ENCODE peak calls at places on chromosomes 3 and 15, in five cellular contexts. A is right lobe of liver, R is RWPE1, T is mammary epithelial cell, B is pancreas. G is an unnamed sample.

GRCh38 chr3:101249512-101249911 is 70.9 kb downstream of the IMPG2 start:
- DNase-seq in R (no peak), A (no peak), B (no peak), T (no peak), G (no peak)

GRCh38 chr3:128493221-128494151 is 485 bp upstream of the GATA2 start:
- DNase-seq in B (peak), T (no peak), R (no peak), A (no peak), G (no peak)

GRCh38 chr3:11717301-11717700 is 73.6 kb upstream of the VGLL4 start:
- DNase-seq in B (no peak), R (peak), T (peak), A (no peak), G (no peak)

GRCh38 chr3:133742351-133743091 is 3.7 kb upstream of the TF start:
- DNase-seq in B (no peak), T (peak), A (peak), R (no peak), G (peak)

GRCh38 chr3:27613846-27614500 is 108.2 kb downstream of the EOMES start:
- DNase-seq in T (no peak), R (no peak), A (no peak), B (no peak), G (no peak)

GRCh38 chr3:134367869-134368750 is 6.1 kb downstream of the AMOTL2 start:
- DNase-seq in R (no peak), B (no peak), A (no peak), T (no peak), G (no peak)

GRCh38 chr3:112394008-112394616 is 61.2 kb downstream of the CD200 start:
- DNase-seq in A (no peak), R (no peak), B (no peak), T (no peak), G (no peak)

GRCh38 chr15:53978248-53978906 is at the start of gene UNC13C:
- DNase-seq in R (no peak), T (peak), A (peak), B (peak), G (no peak)

GRCh38 chr3:149142647-149143046 is 13.2 kb downstream of the HPS3 start:
- DNase-seq in B (no peak), R (no peak), T (no peak), A (no peak), G (no peak)

GRCh38 chr15:101258238-101259144 is 6.6 kb upstream of the CHSY1 start:
- DNase-seq in R (peak), B (no peak), T (no peak), A (no peak), G (peak)

GRCh38 chr3:32791833-32792232 is 26.0 kb upstream of the TRIM71 start:
- DNase-seq in B (no peak), R (no peak), A (no peak), T (no peak), G (no peak)

GRCh38 chr3:74614133-74614967 is at the start of gene CNTN3:
- DNase-seq in B (peak), A (peak), R (no peak), T (peak), G (no peak)

GRCh38 chr15:69988541-69989225 is 109.0 kb downstream of the TLE3 start:
- DNase-seq in A (no peak), T (no peak), R (no peak), B (no peak), G (no peak)

GRCh38 chr15:95300958-95301357 is 1029.5 kb upstream of the NR2F2 start:
- DNase-seq in R (no peak), A (no peak), T (no peak), B (no peak), G (no peak)

GRCh38 chr3:69558912-69559311 is 173.0 kb upstream of the FRMD4B start:
- DNase-seq in A (no peak), T (peak), B (no peak), R (peak), G (peak)

GRCh38 chr3:161405836-161406235 is 34.5 kb upstream of the SPTSSB start:
- DNase-seq in R (no peak), B (no peak), T (no peak), A (no peak), G (no peak)

GRCh38 chr15:51806123-51806522 is 23.3 kb upstream of the TMOD3 start:
- DNase-seq in T (no peak), A (no peak), R (no peak), B (no peak), G (no peak)

GRCh38 chr15:98514034-98514622 is 134.2 kb upstream of the IGF1R start:
- DNase-seq in A (no peak), B (no peak), R (no peak), T (no peak), G (no peak)

GRCh38 chr3:20074226-20075063 is 34.2 kb downstream of the KAT2B start:
- DNase-seq in T (peak), R (no peak), B (no peak), A (no peak), G (no peak)

GRCh38 chr15:65305776-65306175 is 1.3 kb downstream of the RNU5B-1 start:
- DNase-seq in R (no peak), B (no peak), A (no peak), T (peak), G (no peak)

GRCh38 chr15:55897560-55898336 is 95.7 kb downstream of the NEDD4 start:
- DNase-seq in T (peak), A (peak), B (peak), R (peak), G (peak)

GRCh38 chr3:10763817-10764313 is 52.2 kb upstream of the SLC6A11 start:
- DNase-seq in T (no peak), B (no peak), A (no peak), R (no peak), G (no peak)

DNA sequence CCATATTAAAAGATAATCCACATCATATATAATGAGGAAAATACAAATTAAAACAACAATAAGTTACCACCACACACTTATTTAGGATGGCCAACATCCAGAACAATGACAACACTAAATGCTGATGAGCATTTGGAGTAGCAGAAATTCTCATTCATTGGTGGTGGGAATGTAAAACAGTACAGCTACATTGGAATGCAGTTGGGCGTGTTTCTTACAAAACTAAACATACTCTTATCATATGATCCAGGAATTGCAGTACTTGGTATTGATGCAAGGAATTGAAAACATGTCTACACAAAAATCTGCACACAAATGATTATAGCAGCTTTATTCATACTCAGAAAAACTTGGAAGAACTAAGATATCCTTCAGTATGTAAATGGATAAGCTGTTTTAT is 594.2 kb downstream of the ZBBX start:
- DNase-seq in A (no peak), T (no peak), B (no peak), R (no peak), G (no peak)
- H3K27ac ChIP-seq in A (no peak), T (no peak), B (no peak), R (no peak), G (no peak)

DNA sequence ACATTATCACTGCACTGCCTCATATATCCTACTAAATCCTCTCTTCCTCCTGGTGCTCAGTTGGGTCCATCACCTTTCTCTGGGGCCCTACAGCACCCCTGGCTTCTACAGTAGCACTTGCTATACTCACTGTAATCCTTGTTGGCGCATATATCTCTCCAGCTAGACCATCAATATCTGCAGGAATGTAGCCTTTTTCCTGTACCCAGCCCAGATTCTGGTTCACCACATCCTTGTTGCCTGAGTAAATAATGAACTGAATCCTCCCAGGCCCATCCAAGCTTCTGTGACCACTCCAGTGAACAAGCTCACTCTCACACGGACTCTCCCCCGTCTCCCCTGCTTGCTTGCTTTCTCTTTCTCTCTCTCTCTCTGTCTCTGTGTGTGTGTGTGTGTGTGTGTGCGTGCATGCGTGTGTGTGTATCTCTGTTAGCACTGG is 62.5 kb upstream of the LIPC start:
- DNase-seq in R (no peak), B (no peak), T (no peak), A (no peak), G (no peak)
- H3K27ac ChIP-seq in R (no peak), B (no peak), T (no peak), A (no peak), G (no peak)

GRCh38 chr3:122094125-122094524 is 39.0 kb downstream of the CD86 start:
- DNase-seq in R (no peak), T (no peak), A (no peak), B (no peak), G (no peak)
- H3K27ac ChIP-seq in R (no peak), T (no peak), A (no peak), B (no peak), G (no peak)

GRCh38 chr15:85414495-85414894 is 34.1 kb downstream of the AKAP13 start:
- DNase-seq in T (peak), B (no peak), A (no peak), R (no peak), G (no peak)
- H3K27ac ChIP-seq in T (peak), B (no peak), A (no peak), R (no peak), G (no peak)

GRCh38 chr3:189860296-189860695 is 229.1 kb downstream of the TP63 start:
- DNase-seq in B (no peak), T (no peak), R (no peak), A (no peak), G (no peak)

GRCh38 chr3:189863031-189863430 is 231.8 kb downstream of the TP63 start:
- DNase-seq in T (peak), B (no peak), R (peak), A (peak), G (no peak)

GRCh38 chr3:189868061-189868460 is 236.9 kb downstream of the TP63 start:
- DNase-seq in T (no peak), A (no peak), B (no peak), R (no peak), G (no peak)

DNA sequence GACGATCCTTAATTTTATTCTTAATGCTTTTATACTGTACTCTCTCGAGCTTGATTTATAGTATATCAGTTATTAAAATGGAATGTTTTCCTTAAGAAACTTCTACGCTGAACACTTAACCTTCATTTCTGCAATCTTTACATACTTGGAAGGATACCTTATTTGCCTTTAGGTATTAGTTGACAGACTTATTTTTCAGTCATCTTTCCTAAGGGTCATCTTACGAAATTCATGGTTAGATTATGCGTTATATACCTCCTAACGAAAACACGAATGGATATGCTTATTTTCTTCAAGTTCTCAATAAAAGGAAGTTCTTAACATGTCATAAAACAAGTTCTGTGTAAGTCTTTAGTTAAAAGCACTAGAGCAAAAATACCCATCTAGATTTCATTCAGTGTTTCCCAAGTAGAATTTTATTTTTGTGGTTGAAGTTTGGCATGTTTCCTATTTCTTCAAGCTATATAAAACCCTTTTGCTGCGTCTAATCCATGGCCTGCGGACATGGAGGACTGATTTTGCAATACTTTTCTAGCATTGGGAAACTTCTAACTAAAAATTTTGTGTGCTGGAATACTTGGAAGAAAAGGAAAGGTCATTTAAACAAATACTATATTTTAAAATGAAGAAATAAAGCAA is 231.3 kb downstream of the TP63 start:
- DNase-seq in B (no peak), A (no peak), T (peak), R (peak), G (no peak)
- H3K27ac ChIP-seq in B (no peak), A (no peak), T (peak), R (peak), G (no peak)

DNA sequence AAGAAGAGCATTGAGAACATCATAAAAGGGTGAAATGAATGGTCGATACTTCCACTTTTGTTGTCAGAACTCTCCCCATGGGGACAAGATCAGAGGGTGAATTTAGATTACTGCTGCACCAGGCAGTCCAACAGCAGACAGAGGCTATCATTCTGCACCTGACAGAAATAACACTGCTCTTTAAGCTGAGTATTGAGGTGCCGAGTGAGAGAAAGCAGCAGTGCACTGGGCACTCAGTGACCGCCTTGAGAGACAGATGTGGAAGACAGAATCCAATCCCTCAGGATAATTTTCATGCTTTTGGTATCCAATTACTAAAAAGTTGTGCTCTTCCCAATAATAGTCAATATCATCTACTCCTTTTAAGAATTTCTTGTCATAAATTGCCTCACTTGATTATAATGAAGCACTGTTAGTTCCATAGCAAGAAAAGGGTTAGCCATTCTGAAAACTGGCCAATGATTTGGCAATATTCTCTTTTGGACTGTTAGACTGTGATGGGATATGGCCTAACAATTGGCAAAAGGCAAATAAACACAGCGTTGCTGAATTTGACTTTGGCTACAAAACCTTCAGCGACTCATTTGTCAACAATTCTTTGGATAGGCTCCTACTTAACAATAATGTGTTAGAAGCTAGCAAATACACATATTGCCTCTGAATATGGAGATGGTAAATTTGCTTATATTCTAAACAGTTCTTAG is 5.5 kb downstream of the FGF7 start:
- DNase-seq in A (no peak), T (no peak), R (no peak), B (no peak), G (no peak)
- H3K27ac ChIP-seq in A (no peak), T (no peak), R (no peak), B (no peak), G (no peak)